ENCODE peak calls at places on chromosome 22, in seven cellular contexts. G is fibroblast of lung, X is neuronal stem cell, K is astrocyte, L is PC-3, W is mammary epithelial cell, J is DND-41. S is an unnamed sample. For H3K27me3, the result is how much of the 10 kb centered on the place peaks cover.

GRCh38 chr22:50252081-50253045 is 1.3 kb upstream of the HDAC10 start:
- DNase-seq in G (peak), J (peak), L (peak), K (no peak), W (peak), X (peak), S (peak)

GRCh38 chr22:50085211-50085999 is at the start of gene MLC1:
- DNase-seq in L (no peak), G (peak), W (no peak), K (peak), X (no peak), J (no peak), S (no peak)

GRCh38 chr22:29306830-29307657 is 594 bp downstream of the GAS2L1 start:
- DNase-seq in K (no peak), W (peak), X (peak), J (peak), L (peak), G (peak), S (no peak)

GRCh38 chr22:46355369-46355995 is 20.0 kb downstream of the TRMU start:
- DNase-seq in W (peak), J (peak), X (peak), G (peak), K (peak), L (peak), S (peak)

GRCh38 chr22:37457093-37457893 is 28.9 kb downstream of the MFNG start:
- DNase-seq in L (peak), K (no peak), X (peak), G (peak), W (peak), J (peak), S (peak)

GRCh38 chr22:28369849-28370248 is 309.8 kb downstream of the TTC28 start:
- DNase-seq in J (peak), K (no peak), X (no peak), W (no peak), G (no peak), L (no peak), S (no peak)

GRCh38 chr22:32204211-32204855 is 540 bp downstream of the RFPL2 start:
- DNase-seq in W (no peak), G (no peak), L (no peak), K (no peak), X (no peak), J (no peak), S (no peak)

GRCh38 chr22:29370556-29370955 is 17.8 kb downstream of the AP1B1 start:
- DNase-seq in G (no peak), K (no peak), X (no peak), J (no peak), W (no peak), L (no peak), S (no peak)

GRCh38 chr22:29031236-29031982 is 30.2 kb downstream of the C22orf31 start:
- DNase-seq in K (peak), L (peak), G (peak), X (peak), W (peak), J (no peak), S (no peak)

GRCh38 chr22:44752285-44753188 is at the start of gene ARHGAP8:
- DNase-seq in J (no peak), W (no peak), K (no peak), G (no peak), X (no peak), L (peak), S (no peak)

GRCh38 chr22:21591695-21592094 is 24.2 kb downstream of the UBE2L3 start:
- DNase-seq in W (no peak), G (no peak), X (no peak), K (no peak), J (no peak), L (peak), S (no peak)

GRCh38 chr22:46202897-46203589 is 47.0 kb downstream of the CDPF1 start:
- DNase-seq in J (no peak), W (no peak), K (no peak), X (no peak), L (no peak), G (no peak), S (no peak)

GRCh38 chr22:21582801-21583740 is 15.6 kb downstream of the UBE2L3 start:
- DNase-seq in L (no peak), X (no peak), G (no peak), J (no peak), K (no peak), W (no peak), S (no peak)

GRCh38 chr22:24003887-24004286 is 1.4 kb downstream of the GSTT4 start:
- DNase-seq in K (no peak), J (no peak), L (no peak), G (no peak), W (no peak), X (no peak), S (no peak)
- H3K9ac ChIP-seq in K (no peak), J (no peak), L (no peak), G (no peak), W (no peak), X (no peak), S (no peak)

GRCh38 chr22:33971561-33971961 is 51.3 kb upstream of the LARGE1 start:
- DNase-seq in G (no peak), W (peak), L (no peak), K (no peak), X (no peak), J (no peak), S (no peak)
- H2AFZ ChIP-seq in G (no peak), W (no peak), L (no peak), K (no peak), X (no peak), J (no peak), S (no peak)

GRCh38 chr22:36165161-36165560 is 4.6 kb upstream of the APOL3 start:
- DNase-seq in W (no peak), L (no peak), K (no peak), G (no peak), X (no peak), J (no peak), S (no peak)
- H3K27me3 ChIP-seq in W (under half), L (under half), K (under half), G (under half), X (under half), J (under half), S (under half)

GRCh38 chr22:19758896-19759458 is 1.6 kb upstream of the TBX1 start:
- DNase-seq in X (no peak), J (no peak), L (no peak), W (no peak), K (no peak), G (no peak), S (no peak)

GRCh38 chr22:19760652-19761002 is at the start of gene TBX1:
- DNase-seq in L (peak), J (no peak), G (no peak), W (no peak), K (no peak), X (no peak), S (no peak)

GRCh38 chr22:19761022-19761499 is 483 bp downstream of the TBX1 start:
- DNase-seq in G (no peak), L (no peak), W (no peak), X (no peak), J (no peak), K (no peak), S (no peak)

GRCh38 chr22:19759459-19759993 is 1.1 kb upstream of the TBX1 start:
- DNase-seq in W (no peak), K (no peak), G (no peak), L (no peak), X (no peak), J (no peak), S (no peak)

DNA sequence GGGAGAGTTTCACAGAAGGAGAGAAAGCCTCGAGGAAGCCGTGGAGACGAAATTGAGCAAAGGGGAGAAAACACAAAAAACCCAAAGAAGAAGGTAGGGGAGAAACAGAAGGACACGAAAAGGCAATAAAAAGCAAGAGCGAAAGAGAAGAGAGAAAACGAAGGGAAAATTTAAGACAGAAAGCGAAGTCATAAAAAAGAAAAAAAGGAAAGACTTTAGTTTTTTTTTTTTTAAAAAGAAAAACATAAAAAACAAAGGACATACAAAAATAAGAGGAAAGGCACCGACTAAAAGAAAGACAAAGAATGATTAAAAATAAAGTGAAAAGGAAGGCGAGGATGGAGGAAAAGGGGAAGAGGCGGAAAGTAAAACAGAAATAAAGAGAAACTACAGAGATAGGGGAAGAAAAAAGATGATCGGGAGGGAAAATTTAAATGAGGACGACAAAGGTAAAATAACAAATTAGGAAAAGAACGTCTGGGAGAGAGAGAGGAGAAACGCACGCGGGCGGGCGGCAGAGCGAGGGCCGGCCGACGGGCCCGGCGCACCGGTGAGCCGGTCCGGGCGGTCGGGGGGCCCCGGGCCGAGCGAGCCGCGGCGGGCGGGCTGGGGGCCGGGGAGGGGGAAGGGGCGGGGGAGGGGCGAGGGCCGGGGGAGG is 455 bp upstream of the TBX1 start:
- DNase-seq in L (peak), J (no peak), W (no peak), K (no peak), X (no peak), G (no peak), S (no peak)
- H3K9ac ChIP-seq in L (peak), J (no peak), W (no peak), K (no peak), X (no peak), G (no peak), S (no peak)